ENCODE peak calls at places on chromosomes 7 and 10, in five cellular contexts. P, C, Y, Z and V are unnamed samples.

GRCh38 chr10:132710746-132711617 is 75.0 kb downstream of the NKX6-2 start:
- DNase-seq in Z (no peak), P (no peak), Y (peak), C (no peak), V (no peak)

GRCh38 chr7:149624006-149624405 is 126.4 kb upstream of the ZNF746 start:
- DNase-seq in C (peak), Y (peak), Z (no peak), P (peak), V (no peak)

GRCh38 chr7:157389951-157390730 is 53.3 kb downstream of the DNAJB6 start:
- DNase-seq in Z (peak), P (no peak), C (no peak), Y (no peak), V (no peak)

GRCh38 chr10:21169271-21169670 is 272.2 kb upstream of the NEBL start:
- DNase-seq in Y (no peak), Z (no peak), C (no peak), P (no peak), V (no peak)

GRCh38 chr7:22663319-22663718 is 63.7 kb upstream of the IL6 start:
- DNase-seq in Z (no peak), C (no peak), Y (no peak), P (peak), V (no peak)

GRCh38 chr10:114940735-114941134 is 2.7 kb downstream of the TRUB1 start:
- DNase-seq in Z (no peak), Y (no peak), P (no peak), C (no peak), V (no peak)

GRCh38 chr10:124131176-124131575 is 37.8 kb upstream of the CHST15 start:
- DNase-seq in Z (no peak), C (no peak), P (no peak), Y (no peak), V (no peak)

GRCh38 chr7:39703143-39703542 is 79.8 kb downstream of the RALA start:
- DNase-seq in Z (no peak), Y (no peak), P (no peak), C (no peak), V (no peak)

GRCh38 chr7:68143345-68143744 is 1146.7 kb downstream of the TYW1 start:
- DNase-seq in C (no peak), P (no peak), Z (no peak), Y (no peak), V (no peak)

GRCh38 chr7:142405122-142405765 is 147.4 kb upstream of the PRSS58 start:
- DNase-seq in P (no peak), C (no peak), Z (no peak), Y (no peak), V (no peak)

GRCh38 chr10:117004627-117005453 is at the start of gene SHTN1:
- DNase-seq in Z (no peak), P (peak), Y (peak), C (peak), V (peak)

GRCh38 chr7:123649956-123650355 is 5.7 kb upstream of the LMOD2 start:
- DNase-seq in P (no peak), Z (no peak), Y (no peak), C (no peak), V (no peak)

GRCh38 chr7:111113263-111114017 is 22.5 kb downstream of the LRRN3 start:
- DNase-seq in P (no peak), Y (no peak), C (no peak), Z (no peak), V (no peak)

GRCh38 chr7:5266148-5267028 is 16.4 kb upstream of the SLC29A4 start:
- DNase-seq in Y (peak), P (no peak), C (no peak), Z (no peak), V (no peak)

GRCh38 chr7:48170506-48170905 is 752 bp upstream of the ABCA13 start:
- DNase-seq in C (no peak), Y (no peak), P (no peak), Z (peak), V (no peak)

GRCh38 chr10:88848499-88848898 is 3.1 kb downstream of the ANKRD22 start:
- DNase-seq in Z (no peak), C (no peak), P (no peak), Y (no peak), V (no peak)

GRCh38 chr10:10540383-10540782 is 477.3 kb upstream of the CELF2 start:
- DNase-seq in Y (no peak), C (no peak), Z (no peak), P (no peak), V (no peak)

GRCh38 chr10:103648951-103649532 is 155.5 kb downstream of the NEURL1 start:
- DNase-seq in Y (peak), Z (no peak), C (no peak), P (no peak), V (no peak)

GRCh38 chr7:101507791-101508252 is 121.3 kb downstream of the MYL10 start:
- DNase-seq in Y (no peak), P (peak), Z (peak), C (peak), V (no peak)

GRCh38 chr7:82339958-82340357 is 103.6 kb downstream of the CACNA2D1 start:
- DNase-seq in Z (no peak), Y (no peak), P (no peak), C (no peak), V (no peak)

GRCh38 chr7:44208085-44208484 is 7.3 kb downstream of the YKT6 start:
- DNase-seq in Y (no peak), P (no peak), C (no peak), Z (no peak), V (no peak)

GRCh38 chr7:156703209-156703608 is 62.6 kb downstream of the RNF32 start:
- DNase-seq in Z (no peak), P (no peak), Y (peak), C (no peak), V (no peak)

GRCh38 chr10:13087986-13088618 is 11.9 kb upstream of the OPTN start:
- DNase-seq in Y (no peak), C (no peak), P (no peak), Z (no peak), V (no peak)

GRCh38 chr10:103678104-103678526 is 177.3 kb downstream of the SH3PXD2A start:
- DNase-seq in C (peak), Y (peak), Z (no peak), P (peak), V (peak)

GRCh38 chr10:104791471-104791870 is 150.4 kb downstream of the SORCS3 start:
- DNase-seq in Y (no peak), Z (no peak), C (no peak), P (no peak), V (no peak)

GRCh38 chr10:74282853-74283205 is 131.8 kb downstream of the ADK start:
- DNase-seq in C (no peak), Y (no peak), P (no peak), Z (no peak), V (no peak)